ENCODE peak calls at places on chromosomes 6 and 20, in ten cellular contexts. One of them, this sample, is unnamed.

GRCh38 chr20:11766961-11767360 is 150.7 kb upstream of the BTBD3 start:
- DNase-seq in WTC11: no peak
- DNase-seq in activated CD8-positive, alpha-beta T cell treated with anti-CD3 and anti-CD28 coated beads for 36 hours: no peak
- DNase-seq in type B pancreatic cell: no peak
- DNase-seq in right atrium auricular region: no peak
- DNase-seq in breast epithelium: no peak
- DNase-seq in neural crest cell: no peak
- DNase-seq in psoas muscle: no peak
- DNase-seq in upper lobe of right lung: no peak
- DNase-seq in fibroblast of lung: no peak
- DNase-seq in this sample: no peak

GRCh38 chr20:14838663-14839650 is 501.5 kb upstream of the FLRT3 start:
- DNase-seq in breast epithelium: no peak
- DNase-seq in neural crest cell: no peak
- DNase-seq in psoas muscle: no peak
- DNase-seq in activated CD8-positive, alpha-beta T cell treated with anti-CD3 and anti-CD28 coated beads for 36 hours: no peak
- DNase-seq in fibroblast of lung: peak; percentile 35
- DNase-seq in WTC11: no peak
- DNase-seq in type B pancreatic cell: no peak
- DNase-seq in upper lobe of right lung: no peak
- DNase-seq in right atrium auricular region: no peak
- DNase-seq in this sample: no peak

GRCh38 chr6:124958149-124958548 is 4.1 kb upstream of the RNF217 start:
- DNase-seq in type B pancreatic cell: no peak
- DNase-seq in breast epithelium: no peak
- DNase-seq in neural crest cell: no peak
- DNase-seq in activated CD8-positive, alpha-beta T cell treated with anti-CD3 and anti-CD28 coated beads for 36 hours: no peak
- DNase-seq in upper lobe of right lung: no peak
- DNase-seq in psoas muscle: no peak
- DNase-seq in right atrium auricular region: no peak
- DNase-seq in WTC11: no peak
- DNase-seq in fibroblast of lung: no peak
- DNase-seq in this sample: no peak

GRCh38 chr6:36691011-36691410 is 6.6 kb upstream of the RAB44 start:
- DNase-seq in WTC11: no peak
- DNase-seq in right atrium auricular region: no peak
- DNase-seq in neural crest cell: no peak
- DNase-seq in type B pancreatic cell: no peak
- DNase-seq in psoas muscle: no peak
- DNase-seq in upper lobe of right lung: no peak
- DNase-seq in fibroblast of lung: no peak
- DNase-seq in activated CD8-positive, alpha-beta T cell treated with anti-CD3 and anti-CD28 coated beads for 36 hours: no peak
- DNase-seq in breast epithelium: no peak
- DNase-seq in this sample: no peak

GRCh38 chr6:139448094-139448649 is 73.7 kb upstream of the CITED2 start:
- DNase-seq in breast epithelium: no peak
- DNase-seq in fibroblast of lung: no peak
- DNase-seq in right atrium auricular region: no peak
- DNase-seq in type B pancreatic cell: no peak
- DNase-seq in neural crest cell: no peak
- DNase-seq in psoas muscle: no peak
- DNase-seq in upper lobe of right lung: no peak
- DNase-seq in activated CD8-positive, alpha-beta T cell treated with anti-CD3 and anti-CD28 coated beads for 36 hours: no peak
- DNase-seq in WTC11: no peak
- DNase-seq in this sample: no peak

GRCh38 chr20:23666189-23666588 is 22.6 kb downstream of the CST4 start:
- DNase-seq in neural crest cell: no peak
- DNase-seq in upper lobe of right lung: no peak
- DNase-seq in type B pancreatic cell: no peak
- DNase-seq in WTC11: no peak
- DNase-seq in psoas muscle: no peak
- DNase-seq in breast epithelium: no peak
- DNase-seq in right atrium auricular region: peak; percentile 49
- DNase-seq in fibroblast of lung: peak; percentile 36
- DNase-seq in activated CD8-positive, alpha-beta T cell treated with anti-CD3 and anti-CD28 coated beads for 36 hours: no peak
- DNase-seq in this sample: no peak

GRCh38 chr6:14046476-14047068 is 71.0 kb upstream of the CD83 start:
- DNase-seq in right atrium auricular region: no peak
- DNase-seq in activated CD8-positive, alpha-beta T cell treated with anti-CD3 and anti-CD28 coated beads for 36 hours: peak; percentile 61
- DNase-seq in neural crest cell: peak; percentile 26
- DNase-seq in type B pancreatic cell: no peak
- DNase-seq in psoas muscle: no peak
- DNase-seq in breast epithelium: no peak
- DNase-seq in WTC11: peak; percentile 51
- DNase-seq in fibroblast of lung: peak; percentile 51
- DNase-seq in upper lobe of right lung: no peak
- DNase-seq in this sample: no peak

GRCh38 chr6:16667509-16667908 is 93.8 kb downstream of the ATXN1 start:
- DNase-seq in right atrium auricular region: no peak
- DNase-seq in type B pancreatic cell: no peak
- DNase-seq in breast epithelium: no peak
- DNase-seq in neural crest cell: no peak
- DNase-seq in psoas muscle: no peak
- DNase-seq in WTC11: no peak
- DNase-seq in fibroblast of lung: no peak
- DNase-seq in activated CD8-positive, alpha-beta T cell treated with anti-CD3 and anti-CD28 coated beads for 36 hours: no peak
- DNase-seq in upper lobe of right lung: no peak
- DNase-seq in this sample: no peak

GRCh38 chr20:49937023-49937929 is 1.1 kb downstream of the RNF114 start:
- DNase-seq in WTC11: no peak
- DNase-seq in fibroblast of lung: no peak
- DNase-seq in right atrium auricular region: no peak
- DNase-seq in upper lobe of right lung: peak; percentile 60
- DNase-seq in activated CD8-positive, alpha-beta T cell treated with anti-CD3 and anti-CD28 coated beads for 36 hours: peak; percentile 24
- DNase-seq in breast epithelium: no peak
- DNase-seq in neural crest cell: no peak
- DNase-seq in type B pancreatic cell: no peak
- DNase-seq in psoas muscle: no peak
- DNase-seq in this sample: no peak

GRCh38 chr6:22954749-22955385 is 385.5 kb downstream of the HDGFL1 start:
- DNase-seq in fibroblast of lung: peak; percentile 49
- DNase-seq in activated CD8-positive, alpha-beta T cell treated with anti-CD3 and anti-CD28 coated beads for 36 hours: no peak
- DNase-seq in type B pancreatic cell: no peak
- DNase-seq in psoas muscle: no peak
- DNase-seq in breast epithelium: no peak
- DNase-seq in upper lobe of right lung: no peak
- DNase-seq in right atrium auricular region: no peak
- DNase-seq in neural crest cell: no peak
- DNase-seq in WTC11: no peak
- DNase-seq in this sample: no peak

GRCh38 chr20:58959652-58960051 is 21.4 kb upstream of the NELFCD start:
- DNase-seq in neural crest cell: no peak
- DNase-seq in activated CD8-positive, alpha-beta T cell treated with anti-CD3 and anti-CD28 coated beads for 36 hours: no peak
- DNase-seq in psoas muscle: no peak
- DNase-seq in WTC11: no peak
- DNase-seq in fibroblast of lung: no peak
- DNase-seq in type B pancreatic cell: no peak
- DNase-seq in breast epithelium: no peak
- DNase-seq in upper lobe of right lung: no peak
- DNase-seq in right atrium auricular region: no peak
- DNase-seq in this sample: no peak

GRCh38 chr20:4229415-4229814 is 214.1 kb upstream of the RNF24 start:
- DNase-seq in fibroblast of lung: no peak
- DNase-seq in neural crest cell: no peak
- DNase-seq in WTC11: no peak
- DNase-seq in type B pancreatic cell: no peak
- DNase-seq in activated CD8-positive, alpha-beta T cell treated with anti-CD3 and anti-CD28 coated beads for 36 hours: no peak
- DNase-seq in right atrium auricular region: no peak
- DNase-seq in psoas muscle: no peak
- DNase-seq in upper lobe of right lung: no peak
- DNase-seq in breast epithelium: no peak
- DNase-seq in this sample: no peak

GRCh38 chr20:6636209-6637159 is 131.0 kb upstream of the BMP2 start:
- DNase-seq in fibroblast of lung: peak; percentile 87
- DNase-seq in WTC11: no peak
- DNase-seq in activated CD8-positive, alpha-beta T cell treated with anti-CD3 and anti-CD28 coated beads for 36 hours: no peak
- DNase-seq in upper lobe of right lung: no peak
- DNase-seq in neural crest cell: no peak
- DNase-seq in type B pancreatic cell: no peak
- DNase-seq in psoas muscle: no peak
- DNase-seq in breast epithelium: no peak
- DNase-seq in right atrium auricular region: no peak
- DNase-seq in this sample: no peak

GRCh38 chr6:137165375-137166246 is 7.8 kb downstream of the IL22RA2 start:
- DNase-seq in right atrium auricular region: no peak
- DNase-seq in fibroblast of lung: no peak
- DNase-seq in type B pancreatic cell: no peak
- DNase-seq in WTC11: no peak
- DNase-seq in neural crest cell: no peak
- DNase-seq in upper lobe of right lung: no peak
- DNase-seq in activated CD8-positive, alpha-beta T cell treated with anti-CD3 and anti-CD28 coated beads for 36 hours: peak; percentile 67
- DNase-seq in breast epithelium: no peak
- DNase-seq in psoas muscle: no peak
- DNase-seq in this sample: peak; percentile 28

GRCh38 chr20:7505152-7505834 is 435.0 kb downstream of the HAO1 start:
- DNase-seq in WTC11: no peak
- DNase-seq in type B pancreatic cell: no peak
- DNase-seq in psoas muscle: no peak
- DNase-seq in upper lobe of right lung: no peak
- DNase-seq in right atrium auricular region: no peak
- DNase-seq in fibroblast of lung: no peak
- DNase-seq in neural crest cell: no peak
- DNase-seq in breast epithelium: no peak
- DNase-seq in activated CD8-positive, alpha-beta T cell treated with anti-CD3 and anti-CD28 coated beads for 36 hours: no peak
- DNase-seq in this sample: no peak

GRCh38 chr6:14059791-14060436 is 57.7 kb upstream of the CD83 start:
- DNase-seq in upper lobe of right lung: no peak
- DNase-seq in type B pancreatic cell: no peak
- DNase-seq in activated CD8-positive, alpha-beta T cell treated with anti-CD3 and anti-CD28 coated beads for 36 hours: no peak
- DNase-seq in breast epithelium: peak; percentile 53
- DNase-seq in neural crest cell: no peak
- DNase-seq in WTC11: no peak
- DNase-seq in right atrium auricular region: no peak
- DNase-seq in fibroblast of lung: peak; percentile 44
- DNase-seq in psoas muscle: peak; percentile 42
- DNase-seq in this sample: no peak

GRCh38 chr6:150874184-150874583 is 8.7 kb downstream of the MTHFD1L start:
- DNase-seq in psoas muscle: no peak
- DNase-seq in activated CD8-positive, alpha-beta T cell treated with anti-CD3 and anti-CD28 coated beads for 36 hours: no peak
- DNase-seq in fibroblast of lung: no peak
- DNase-seq in neural crest cell: no peak
- DNase-seq in upper lobe of right lung: no peak
- DNase-seq in right atrium auricular region: no peak
- DNase-seq in WTC11: no peak
- DNase-seq in type B pancreatic cell: no peak
- DNase-seq in breast epithelium: no peak
- DNase-seq in this sample: no peak

GRCh38 chr20:64242003-64242796 is 13.3 kb upstream of the PCMTD2 start:
- DNase-seq in WTC11: no peak
- DNase-seq in upper lobe of right lung: peak; percentile 54
- DNase-seq in breast epithelium: no peak
- DNase-seq in neural crest cell: no peak
- DNase-seq in right atrium auricular region: no peak
- DNase-seq in psoas muscle: no peak
- DNase-seq in activated CD8-positive, alpha-beta T cell treated with anti-CD3 and anti-CD28 coated beads for 36 hours: no peak
- DNase-seq in fibroblast of lung: no peak
- DNase-seq in type B pancreatic cell: no peak
- DNase-seq in this sample: no peak

GRCh38 chr6:29886686-29887085 is 55.6 kb upstream of the HLA-A start:
- DNase-seq in activated CD8-positive, alpha-beta T cell treated with anti-CD3 and anti-CD28 coated beads for 36 hours: no peak
- DNase-seq in right atrium auricular region: no peak
- DNase-seq in type B pancreatic cell: no peak
- DNase-seq in upper lobe of right lung: no peak
- DNase-seq in neural crest cell: no peak
- DNase-seq in WTC11: no peak
- DNase-seq in breast epithelium: no peak
- DNase-seq in psoas muscle: no peak
- DNase-seq in fibroblast of lung: no peak
- DNase-seq in this sample: no peak

GRCh38 chr6:162736933-162737332 is 9.2 kb downstream of the PACRG start:
- DNase-seq in neural crest cell: no peak
- DNase-seq in breast epithelium: no peak
- DNase-seq in type B pancreatic cell: no peak
- DNase-seq in upper lobe of right lung: no peak
- DNase-seq in psoas muscle: no peak
- DNase-seq in right atrium auricular region: no peak
- DNase-seq in WTC11: no peak
- DNase-seq in fibroblast of lung: peak; percentile 9
- DNase-seq in activated CD8-positive, alpha-beta T cell treated with anti-CD3 and anti-CD28 coated beads for 36 hours: no peak
- DNase-seq in this sample: no peak
- TF ChIP-seq CTCF in neural crest cell: no peak
- TF ChIP-seq CTCF in breast epithelium: no peak
- TF ChIP-seq CTCF in type B pancreatic cell: no peak
- TF ChIP-seq CTCF in upper lobe of right lung: peak; percentile 31
- TF ChIP-seq CTCF in psoas muscle: peak; percentile 46
- TF ChIP-seq CTCF in right atrium auricular region: peak; percentile 63
- TF ChIP-seq CTCF in WTC11: no peak
- TF ChIP-seq CTCF in fibroblast of lung: no peak
- TF ChIP-seq CTCF in activated CD8-positive, alpha-beta T cell treated with anti-CD3 and anti-CD28 coated beads for 36 hours: no peak
- TF ChIP-seq CTCF in this sample: no peak

GRCh38 chr6:145929037-145929633 is 35.0 kb downstream of the SHPRH start:
- DNase-seq in neural crest cell: no peak
- DNase-seq in psoas muscle: no peak
- DNase-seq in fibroblast of lung: peak; percentile 74
- DNase-seq in activated CD8-positive, alpha-beta T cell treated with anti-CD3 and anti-CD28 coated beads for 36 hours: no peak
- DNase-seq in type B pancreatic cell: no peak
- DNase-seq in upper lobe of right lung: no peak
- DNase-seq in breast epithelium: no peak
- DNase-seq in right atrium auricular region: no peak
- DNase-seq in WTC11: no peak
- DNase-seq in this sample: no peak
- TF ChIP-seq CTCF in neural crest cell: peak; percentile 86
- TF ChIP-seq CTCF in psoas muscle: peak; percentile 66
- TF ChIP-seq CTCF in fibroblast of lung: peak; percentile 45
- TF ChIP-seq CTCF in activated CD8-positive, alpha-beta T cell treated with anti-CD3 and anti-CD28 coated beads for 36 hours: peak; percentile 91
- TF ChIP-seq CTCF in type B pancreatic cell: peak; percentile 89
- TF ChIP-seq CTCF in upper lobe of right lung: peak; percentile 65
- TF ChIP-seq CTCF in breast epithelium: peak; percentile 45
- TF ChIP-seq CTCF in right atrium auricular region: peak; percentile 72
- TF ChIP-seq CTCF in WTC11: peak; percentile 54
- TF ChIP-seq CTCF in this sample: peak; percentile 88

GRCh38 chr6:76861403-76861802 is 601.9 kb downstream of the HTR1B start:
- DNase-seq in WTC11: peak; percentile 64
- DNase-seq in upper lobe of right lung: no peak
- DNase-seq in type B pancreatic cell: no peak
- DNase-seq in psoas muscle: no peak
- DNase-seq in breast epithelium: no peak
- DNase-seq in fibroblast of lung: no peak
- DNase-seq in right atrium auricular region: no peak
- DNase-seq in neural crest cell: no peak
- DNase-seq in activated CD8-positive, alpha-beta T cell treated with anti-CD3 and anti-CD28 coated beads for 36 hours: peak; percentile 6
- DNase-seq in this sample: no peak
- TF ChIP-seq CTCF in WTC11: peak; percentile 37
- TF ChIP-seq CTCF in upper lobe of right lung: no peak
- TF ChIP-seq CTCF in type B pancreatic cell: peak; percentile 66
- TF ChIP-seq CTCF in psoas muscle: peak; percentile 16
- TF ChIP-seq CTCF in breast epithelium: no peak
- TF ChIP-seq CTCF in fibroblast of lung: peak; percentile 12
- TF ChIP-seq CTCF in right atrium auricular region: peak; percentile 36
- TF ChIP-seq CTCF in neural crest cell: peak; percentile 58
- TF ChIP-seq CTCF in activated CD8-positive, alpha-beta T cell treated with anti-CD3 and anti-CD28 coated beads for 36 hours: peak; percentile 23
- TF ChIP-seq CTCF in this sample: no peak

GRCh38 chr6:24357336-24358218 is at the start of gene DCDC2:
- DNase-seq in psoas muscle: peak; percentile 31
- DNase-seq in breast epithelium: peak; percentile 66
- DNase-seq in activated CD8-positive, alpha-beta T cell treated with anti-CD3 and anti-CD28 coated beads for 36 hours: peak; percentile 49
- DNase-seq in right atrium auricular region: no peak
- DNase-seq in type B pancreatic cell: peak; percentile 72
- DNase-seq in upper lobe of right lung: peak; percentile 96
- DNase-seq in neural crest cell: no peak
- DNase-seq in WTC11: peak; percentile 66
- DNase-seq in fibroblast of lung: peak; percentile 13
- DNase-seq in this sample: peak; percentile 22
- TF ChIP-seq CTCF in psoas muscle: no peak
- TF ChIP-seq CTCF in breast epithelium: peak; percentile 17
- TF ChIP-seq CTCF in activated CD8-positive, alpha-beta T cell treated with anti-CD3 and anti-CD28 coated beads for 36 hours: no peak
- TF ChIP-seq CTCF in right atrium auricular region: no peak
- TF ChIP-seq CTCF in type B pancreatic cell: no peak
- TF ChIP-seq CTCF in upper lobe of right lung: no peak
- TF ChIP-seq CTCF in neural crest cell: no peak
- TF ChIP-seq CTCF in WTC11: no peak
- TF ChIP-seq CTCF in fibroblast of lung: no peak
- TF ChIP-seq CTCF in this sample: no peak